ENCODE peak calls at places on chromosomes 4 and X, in four cellular contexts. Z, K, H and U are unnamed samples.

GRCh38 chr4:155807021-155807420 is 48.2 kb downstream of the GUCY1B1 start:
- DNase-seq in Z (no peak), K (no peak), H (no peak), U (no peak)

GRCh38 chr4:3481113-3481531 is 18.0 kb downstream of the DOK7 start:
- DNase-seq in Z (peak), K (no peak), H (peak), U (no peak)

GRCh38 chr4:102825261-102826071 is 1.9 kb downstream of the UBE2D3 start:
- DNase-seq in Z (no peak), K (peak), H (no peak), U (no peak)

GRCh38 chrX:13005671-13006473 is 31.0 kb downstream of the TMSB4X start:
- DNase-seq in Z (no peak), K (no peak), H (no peak), U (peak)

GRCh38 chr4:84753318-84753972 is 170.5 kb downstream of the CDS1 start:
- DNase-seq in Z (no peak), K (no peak), H (no peak), U (no peak)

GRCh38 chrX:149371984-149372383 is 133.1 kb downstream of the IDS start:
- DNase-seq in Z (no peak), K (no peak), H (no peak), U (no peak)

GRCh38 chr4:136369073-136369472 is 1163.2 kb downstream of the PCDH18 start:
- DNase-seq in Z (no peak), K (no peak), H (no peak), U (no peak)

GRCh38 chr4:112029642-112030235 is 115.5 kb upstream of the FAM241A start:
- DNase-seq in Z (no peak), K (no peak), H (no peak), U (no peak)

DNA sequence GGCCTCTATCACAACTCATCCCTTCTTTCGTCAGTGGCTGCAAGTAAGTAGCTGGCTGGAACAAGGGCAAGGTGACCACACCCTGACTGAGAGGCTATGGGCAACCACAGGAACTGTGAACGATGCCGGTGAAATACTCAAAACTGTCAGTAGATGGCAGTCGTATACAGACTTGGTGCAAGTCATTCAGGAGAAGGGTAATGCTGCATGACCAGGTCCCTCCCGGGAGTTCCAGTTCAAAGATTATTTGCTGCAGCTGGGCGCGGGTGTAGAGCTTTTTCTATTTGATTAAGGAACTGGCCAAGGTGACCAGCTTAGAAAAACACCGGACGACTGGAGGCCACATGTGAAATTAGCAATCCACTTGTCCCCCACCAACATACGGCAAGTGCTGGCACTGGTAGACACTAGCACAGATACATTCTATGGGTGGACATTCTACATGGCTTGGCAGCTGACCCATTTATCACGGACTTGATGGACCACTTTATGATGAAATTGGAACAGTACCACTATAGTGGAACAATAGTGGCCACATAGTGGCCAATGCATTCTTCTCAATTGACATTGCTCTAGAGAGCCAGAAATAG is 726.6 kb downstream of the TRAM1L1 start:
- DNase-seq in Z (peak), K (peak), H (peak), U (peak)
- TF ChIP-seq YY1 in Z (no peak), K (no peak), H (no peak), U (peak)

GRCh38 chr4:13612569-13612968 is 15.0 kb downstream of the BOD1L1 start:
- DNase-seq in Z (no peak), K (no peak), H (no peak), U (no peak)

GRCh38 chr4:13616597-13616996 is 10.9 kb downstream of the BOD1L1 start:
- DNase-seq in Z (no peak), K (no peak), H (no peak), U (no peak)

GRCh38 chr4:13618212-13618806 is 9.2 kb downstream of the BOD1L1 start:
- DNase-seq in Z (no peak), K (no peak), H (no peak), U (no peak)

GRCh38 chr4:13617801-13618200 is 9.7 kb downstream of the BOD1L1 start:
- DNase-seq in Z (no peak), K (no peak), H (no peak), U (no peak)

GRCh38 chr4:13615162-13615561 is 12.4 kb downstream of the BOD1L1 start:
- DNase-seq in Z (no peak), K (no peak), H (no peak), U (no peak)
- TF ChIP-seq SUZ12 in Z (no peak), K (no peak), H (no peak), U (no peak)

DNA sequence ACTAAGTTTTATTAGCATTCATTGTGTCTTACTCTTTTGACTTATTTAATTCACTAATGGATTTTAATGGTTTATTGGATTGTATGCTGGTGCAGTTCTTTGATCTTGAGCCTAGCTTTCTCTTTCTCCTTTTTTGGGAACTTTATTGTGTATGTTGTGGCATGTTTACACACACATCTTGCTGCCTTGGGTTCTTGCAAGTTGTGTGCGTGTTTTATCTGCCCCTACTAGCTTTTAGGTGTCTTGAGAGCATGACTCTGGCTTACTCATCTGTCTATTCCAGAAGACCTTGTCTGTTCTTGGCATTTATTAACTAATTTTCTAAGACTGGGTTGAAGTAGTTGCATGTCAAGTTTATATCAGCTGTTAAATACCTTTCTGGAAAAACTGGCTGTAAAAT is 2.7 kb downstream of the TMEM165 start:
- DNase-seq in Z (no peak), K (no peak), H (no peak), U (no peak)
- TF ChIP-seq YY1 in Z (no peak), K (no peak), H (no peak), U (no peak)

DNA sequence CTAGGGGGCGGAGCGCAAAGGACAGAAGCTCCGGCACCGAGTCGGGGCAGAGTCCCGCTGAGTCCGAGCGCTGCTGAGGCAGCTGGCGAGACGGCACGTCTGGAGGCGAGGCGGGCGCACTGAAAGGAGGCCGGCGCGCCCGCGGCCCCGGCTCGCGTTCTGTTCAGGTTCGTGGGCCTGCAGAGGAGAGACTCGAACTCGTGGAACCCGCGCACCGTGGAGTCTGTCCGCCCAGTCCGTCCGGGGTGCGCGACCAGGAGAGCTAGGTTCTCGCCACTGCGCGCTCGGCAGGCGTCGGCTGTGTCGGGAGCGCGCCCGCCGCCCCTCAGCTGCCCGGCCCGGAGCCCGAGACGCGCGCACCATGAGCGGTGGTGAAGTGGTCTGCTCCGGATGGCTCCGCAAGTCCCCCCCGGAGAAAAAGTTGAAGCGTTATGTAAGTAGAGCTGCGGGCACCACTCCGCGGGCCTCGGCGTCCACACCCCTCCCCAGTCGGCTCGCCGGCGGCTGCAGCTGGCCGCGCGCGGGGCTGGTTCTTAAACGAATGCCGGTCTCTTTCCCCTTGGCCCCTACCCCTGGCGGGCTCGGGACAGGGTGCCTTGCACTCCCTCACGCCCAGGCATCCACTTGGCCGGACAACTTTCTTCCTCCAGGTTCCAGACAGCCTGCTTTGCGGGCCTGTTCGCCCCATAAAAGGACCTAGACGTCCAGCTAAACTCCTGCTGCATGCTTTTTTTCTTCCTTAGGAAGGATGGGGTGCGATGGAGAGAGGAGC is at the start of gene GAB1:
- DNase-seq in Z (peak), K (peak), H (no peak), U (no peak)
- TF ChIP-seq SUZ12 in Z (no peak), K (no peak), H (no peak), U (no peak)

GRCh38 chr4:166956484-166956883 is 277.8 kb downstream of the SPOCK3 start:
- DNase-seq in Z (no peak), K (no peak), H (no peak), U (no peak)

DNA sequence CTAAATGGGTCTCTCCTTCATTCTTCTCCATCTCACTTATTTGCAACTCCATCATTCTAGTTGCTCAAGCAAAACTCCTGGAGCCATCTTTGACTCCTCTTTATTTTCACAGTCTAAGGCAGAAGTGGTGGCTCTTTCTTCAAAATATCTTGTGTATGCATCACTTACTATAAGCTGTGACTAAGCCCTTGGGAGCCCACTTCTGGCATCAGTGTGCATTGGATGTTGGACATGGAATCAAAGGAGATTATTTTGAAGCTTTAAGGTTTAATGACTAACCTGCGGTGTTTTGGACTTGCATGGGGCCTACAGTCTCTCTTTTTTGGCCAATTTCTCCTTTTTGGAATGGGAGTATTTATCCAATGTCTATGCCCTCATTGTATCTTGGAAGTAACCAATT is 276.8 kb downstream of the SPOCK3 start:
- DNase-seq in Z (no peak), K (no peak), H (no peak), U (no peak)
- TF ChIP-seq YY1 in Z (no peak), K (no peak), H (no peak), U (no peak)

DNA sequence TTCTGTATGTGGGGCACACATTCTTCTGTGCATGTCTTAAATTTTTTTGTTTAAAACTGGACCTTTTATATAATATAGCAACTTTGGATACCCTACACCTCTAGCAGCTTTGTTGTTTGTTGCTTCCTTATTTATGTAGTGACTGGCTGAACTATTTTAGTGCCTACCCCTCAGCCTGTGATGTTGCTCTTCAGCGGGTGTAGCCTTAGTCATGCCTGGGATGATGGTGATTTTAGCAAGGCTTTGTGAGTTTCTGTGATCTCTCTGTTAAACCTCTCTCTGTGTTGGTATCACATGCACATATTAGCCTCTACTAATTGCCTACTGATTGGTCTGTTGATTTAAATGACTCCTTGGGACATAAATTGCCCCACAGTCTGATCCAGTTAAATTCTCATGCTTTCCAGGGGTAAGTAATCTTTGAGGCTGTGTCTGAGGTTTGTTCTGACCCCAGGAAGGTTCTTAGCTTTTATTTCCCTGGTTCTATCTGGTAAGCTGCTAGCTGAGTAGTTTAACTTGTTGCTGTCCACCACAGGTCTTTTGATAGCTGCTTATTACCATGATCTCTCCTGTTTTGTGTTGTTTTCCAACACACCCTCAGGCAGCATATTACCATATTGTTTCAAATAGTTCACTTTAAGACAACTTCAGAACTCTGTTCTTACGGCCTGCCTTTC is 22.9 kb downstream of the USP9X start:
- DNase-seq in Z (no peak), K (no peak), H (no peak), U (no peak)
- TF ChIP-seq SUZ12 in Z (no peak), K (no peak), H (no peak), U (no peak)

GRCh38 chrX:31297881-31298280 is 226.0 kb upstream of the FTHL17 start:
- DNase-seq in Z (no peak), K (no peak), H (no peak), U (no peak)
- TF ChIP-seq YY1 in Z (no peak), K (no peak), H (no peak), U (no peak)

GRCh38 chrX:14798805-14799397 is 74.0 kb downstream of the FANCB start:
- DNase-seq in Z (no peak), K (no peak), H (no peak), U (no peak)
- TF ChIP-seq SUZ12 in Z (no peak), K (no peak), H (no peak), U (no peak)